ENCODE peak calls at places on chromosome 10, in four cellular contexts. G is GM12878, F is H1, Q is K562. Y is an unnamed sample.

GRCh38 chr10:5536486-5536885 is 11.7 kb downstream of the CALML3 start:
- DNase-seq in Q (no peak), F (no peak), G (no peak), Y (no peak)

GRCh38 chr10:52486840-52487611 is 172.9 kb downstream of the DKK1 start:
- DNase-seq in F (no peak), G (no peak), Q (no peak), Y (no peak)

GRCh38 chr10:50622497-50623298 is 1.1 kb downstream of the SGMS1 start:
- DNase-seq in F (no peak), Q (peak; percentile 41), G (no peak), Y (no peak)

GRCh38 chr10:18195060-18195799 is 55.0 kb downstream of the CACNB2 start:
- DNase-seq in F (no peak), G (no peak), Q (no peak), Y (no peak)

GRCh38 chr10:31753681-31754080 is 174.9 kb downstream of the ARHGAP12 start:
- DNase-seq in Q (no peak), F (no peak), G (no peak), Y (no peak)

GRCh38 chr10:128721851-128722250 is 595.6 kb upstream of the MKI67 start:
- DNase-seq in Q (no peak), F (no peak), G (no peak), Y (no peak)

GRCh38 chr10:79979973-79980687 is 31.2 kb upstream of the SFTPD start:
- DNase-seq in G (no peak), F (no peak), Q (no peak), Y (no peak)

GRCh38 chr10:43925793-43926192 is 277.1 kb upstream of the ZNF32 start:
- DNase-seq in F (no peak), G (no peak), Q (no peak), Y (no peak)

GRCh38 chr10:79491171-79491835 is 21.0 kb upstream of the EIF5AL1 start:
- DNase-seq in G (no peak), Q (peak; percentile 60), F (no peak), Y (no peak)

GRCh38 chr10:7634142-7634894 is 32.4 kb downstream of the ITIH5 start:
- DNase-seq in G (no peak), Q (no peak), F (no peak), Y (no peak)

GRCh38 chr10:88962336-88962735 is 9.8 kb upstream of the ACTA2 start:
- DNase-seq in Q (no peak), F (no peak), G (no peak), Y (no peak)

GRCh38 chr10:91540714-91541113 is 92.2 kb downstream of the PPP1R3C start:
- DNase-seq in F (peak; percentile 16), Q (no peak), G (no peak), Y (peak; percentile 4)

GRCh38 chr10:79269969-79270368 is 77.3 kb upstream of the PPIF start:
- DNase-seq in G (no peak), Q (no peak), F (no peak), Y (no peak)

GRCh38 chr10:104255244-104255981 is 721 bp downstream of the GSTO1 start:
- DNase-seq in Q (no peak), F (no peak), G (no peak), Y (no peak)

GRCh38 chr10:78173360-78174020 is 139.8 kb downstream of the RPS24 start:
- DNase-seq in F (no peak), G (no peak), Q (no peak), Y (no peak)

GRCh38 chr10:24963646-24964045 is 11.2 kb upstream of the PRTFDC1 start:
- DNase-seq in G (no peak), Q (no peak), F (no peak), Y (no peak)

GRCh38 chr10:103618575-103619423 is 125.3 kb downstream of the NEURL1 start:
- DNase-seq in F (no peak), Q (peak; percentile 80), G (no peak), Y (no peak)

GRCh38 chr10:43390791-43391190 is 18.2 kb downstream of the HNRNPF start:
- DNase-seq in G (no peak), F (no peak), Q (no peak), Y (no peak)

GRCh38 chr10:93124580-93125318 is 51.1 kb downstream of the CYP26A1 start:
- DNase-seq in Q (no peak), F (no peak), G (peak; percentile 51), Y (no peak)

GRCh38 chr10:93126484-93127052 is 52.9 kb downstream of the CYP26A1 start:
- DNase-seq in Q (peak; percentile 45), G (no peak), F (peak; percentile 62), Y (peak; percentile 39)

GRCh38 chr10:93115661-93116383 is 42.1 kb downstream of the CYP26A1 start:
- DNase-seq in F (peak; percentile 94), Q (peak; percentile 73), G (peak; percentile 32), Y (peak; percentile 74)

GRCh38 chr10:93123766-93124165 is 50.1 kb downstream of the CYP26A1 start:
- DNase-seq in G (no peak), Q (no peak), F (no peak), Y (no peak)

GRCh38 chr10:93121311-93121710 is 47.6 kb downstream of the CYP26A1 start:
- DNase-seq in G (no peak), F (no peak), Q (no peak), Y (no peak)
- TF ChIP-seq EGR1 in G (no peak), F (no peak), Q (no peak), Y (no peak)

GRCh38 chr10:102167861-102168260 is 15.7 kb downstream of the NOLC1 start:
- DNase-seq in G (no peak), F (no peak), Q (no peak), Y (no peak)
- TF ChIP-seq SP1 in G (no peak), F (no peak), Q (no peak), Y (no peak)

GRCh38 chr10:62019685-62020361 is 118.3 kb downstream of the ARID5B start:
- DNase-seq in F (no peak), Q (no peak), G (no peak), Y (no peak)

GRCh38 chr10:62021978-62022802 is 120.7 kb downstream of the ARID5B start:
- DNase-seq in G (no peak), F (no peak), Q (no peak), Y (no peak)

GRCh38 chr10:62022830-62023229 is 121.3 kb downstream of the ARID5B start:
- DNase-seq in Q (no peak), F (no peak), G (no peak), Y (no peak)

GRCh38 chr10:62020362-62020730 is 118.8 kb downstream of the ARID5B start:
- DNase-seq in Q (no peak), F (no peak), G (no peak), Y (no peak)

DNA sequence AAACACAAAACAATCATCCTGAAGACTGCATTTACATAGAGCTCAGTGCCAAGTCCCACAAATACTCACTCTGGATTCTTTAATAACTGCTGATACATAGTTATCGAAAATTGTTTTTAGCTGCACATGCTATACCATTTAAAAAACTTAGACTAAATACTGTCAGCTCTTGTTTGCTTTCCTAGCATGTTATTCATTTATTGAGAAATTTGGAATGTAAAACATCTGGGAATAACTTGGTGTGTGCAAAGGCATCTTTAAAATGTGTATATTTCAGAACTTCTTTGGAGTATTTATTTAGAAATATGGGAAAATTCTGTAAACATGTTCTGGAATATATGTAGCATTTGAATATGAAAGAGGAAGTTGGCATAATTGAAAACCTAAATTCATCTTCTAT is 119.6 kb downstream of the ARID5B start:
- DNase-seq in G (no peak), F (no peak), Q (no peak), Y (no peak)
- TF ChIP-seq EGR1 in G (no peak), F (no peak), Q (no peak), Y (no peak)

GRCh38 chr10:58515296-58515956 is 2.8 kb downstream of the BICC1 start:
- DNase-seq in G (no peak), F (no peak), Q (no peak), Y (no peak)

GRCh38 chr10:58514102-58514472 is 1.4 kb downstream of the BICC1 start:
- DNase-seq in G (no peak), F (no peak), Q (no peak), Y (no peak)

GRCh38 chr10:58511765-58512469 is 755 bp upstream of the BICC1 start:
- DNase-seq in Q (no peak), F (peak; percentile 49), G (no peak), Y (no peak)

GRCh38 chr10:58513189-58514101 is 773 bp downstream of the BICC1 start:
- DNase-seq in G (no peak), Q (no peak), F (peak; percentile 68), Y (no peak)

DNA sequence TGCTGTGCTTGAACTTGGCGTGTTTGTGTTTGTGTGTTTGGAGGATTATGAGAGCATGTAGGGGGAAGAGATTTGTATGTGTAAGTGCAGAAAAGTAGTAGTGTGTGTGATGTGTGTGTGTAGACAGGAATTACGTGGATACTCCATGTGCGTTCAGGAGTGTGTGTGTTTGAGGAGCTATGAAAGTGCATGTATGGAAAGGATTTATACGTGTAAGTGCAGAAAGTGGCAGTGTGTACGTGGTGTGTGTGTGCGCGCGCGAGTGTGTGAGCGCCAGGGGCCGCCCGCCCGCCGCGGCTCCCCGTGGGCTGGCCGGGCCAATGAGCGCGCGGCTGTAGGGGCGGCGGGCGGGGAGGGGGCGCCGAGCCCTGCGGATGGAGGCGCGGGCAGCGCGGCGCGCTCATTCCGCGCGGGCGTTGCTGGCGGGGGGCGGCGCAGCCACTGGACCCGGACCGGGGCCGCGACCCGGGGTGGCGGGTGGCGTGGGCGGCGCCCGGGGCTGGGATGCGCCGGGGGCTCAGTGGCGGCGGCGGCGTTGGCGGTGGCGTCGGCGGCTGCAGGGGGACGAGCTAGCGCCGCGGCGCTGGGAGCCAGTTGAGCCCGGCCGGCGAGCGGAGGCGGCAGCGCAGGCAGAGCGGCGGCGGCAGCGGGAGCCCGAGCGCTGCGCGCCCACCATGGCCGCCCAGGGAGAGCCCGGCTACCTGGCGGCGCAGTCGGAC is at the start of gene BICC1:
- DNase-seq in G (no peak), F (no peak), Q (no peak), Y (no peak)
- TF ChIP-seq SP1 in G (no peak), F (no peak), Q (no peak), Y (no peak)

Y was measured in HCT116.